ENCODE peak calls at places on chromosomes 4 and X, in six cellular contexts. Q is psoas muscle, M is upper lobe of left lung, C is MM.1S, K is left lung, Z is fibroblast of lung. L is an unnamed sample. For H3K4me1, the result is how much of the 10 kb centered on the place peaks cover.

GRCh38 chrX:48891402-48892288 is 5.9 kb downstream of the TIMM17B start:
- DNase-seq in Q (peak), M (peak), C (peak), K (peak), Z (peak), L (peak)

GRCh38 chr4:142040043-142040442 is 403.7 kb downstream of the IL15 start:
- DNase-seq in Q (no peak), M (no peak), C (no peak), K (no peak), Z (no peak), L (no peak)

GRCh38 chr4:185017964-185018772 is at the start of gene HELT:
- DNase-seq in Q (no peak), M (peak), C (no peak), K (no peak), Z (no peak), L (no peak)

GRCh38 chr4:140603286-140603685 is 34.5 kb upstream of the UCP1 start:
- DNase-seq in Q (no peak), M (no peak), C (no peak), K (no peak), Z (no peak), L (no peak)

GRCh38 chr4:74097631-74098550 is 1.1 kb downstream of the CXCL2 start:
- DNase-seq in Q (no peak), M (no peak), C (no peak), K (peak), Z (peak), L (no peak)

GRCh38 chr4:142567620-142568451 is 278.3 kb downstream of the INPP4B start:
- DNase-seq in Q (no peak), M (no peak), C (peak), K (no peak), Z (peak), L (no peak)

GRCh38 chr4:158786155-158786581 is 17.3 kb downstream of the FNIP2 start:
- DNase-seq in Q (no peak), M (no peak), C (no peak), K (no peak), Z (peak), L (no peak)

GRCh38 chr4:73450398-73451004 is 14.5 kb downstream of the AFP start:
- DNase-seq in Q (peak), M (no peak), C (no peak), K (no peak), Z (peak), L (peak)

GRCh38 chrX:80511969-80512760 is 91.9 kb downstream of the TENT5D start:
- DNase-seq in Q (no peak), M (no peak), C (peak), K (no peak), Z (no peak), L (no peak)

GRCh38 chr4:48906283-48907173 is at the start of gene OCIAD2:
- DNase-seq in Q (peak), M (peak), C (peak), K (peak), Z (peak), L (peak)

GRCh38 chrX:101357166-101357795 is 8.7 kb upstream of the TIMM8A start:
- DNase-seq in Q (no peak), M (no peak), C (peak), K (no peak), Z (peak), L (no peak)

GRCh38 chrX:80237072-80237471 is 183.2 kb upstream of the TENT5D start:
- DNase-seq in Q (no peak), M (no peak), C (no peak), K (no peak), Z (no peak), L (no peak)

GRCh38 chrX:129823523-129823922 is 20.2 kb downstream of the ZDHHC9 start:
- DNase-seq in Q (no peak), M (no peak), C (peak), K (no peak), Z (no peak), L (no peak)

GRCh38 chr4:25694466-25694865 is 38.8 kb downstream of the SLC34A2 start:
- DNase-seq in Q (no peak), M (no peak), C (no peak), K (no peak), Z (no peak), L (no peak)

GRCh38 chr4:8402640-8403039 is 37.9 kb downstream of the ACOX3 start:
- DNase-seq in Q (peak), M (no peak), C (no peak), K (no peak), Z (no peak), L (no peak)

GRCh38 chr4:1040344-1041146 is 29.1 kb downstream of the FGFRL1 start:
- DNase-seq in Q (no peak), M (peak), C (no peak), K (no peak), Z (no peak), L (peak)

GRCh38 chr4:152063301-152064235 is 302.8 kb upstream of the GATB start:
- DNase-seq in Q (peak), M (no peak), C (no peak), K (no peak), Z (no peak), L (no peak)

GRCh38 chr4:40881096-40881495 is 131.3 kb downstream of the NSUN7 start:
- DNase-seq in Q (no peak), M (no peak), C (no peak), K (no peak), Z (no peak), L (no peak)

GRCh38 chrX:51332188-51332942 is at the start of gene NUDT10:
- DNase-seq in Q (peak), M (peak), C (no peak), K (peak), Z (peak), L (peak)

GRCh38 chr4:54632537-54632936 is 25.2 kb upstream of the KIT start:
- DNase-seq in Q (no peak), M (peak), C (no peak), K (no peak), Z (no peak), L (no peak)

GRCh38 chr4:84503495-84504437 is 4.7 kb upstream of the NKX6-1 start:
- DNase-seq in Q (no peak), M (no peak), C (peak), K (no peak), Z (peak), L (no peak)

GRCh38 chr4:56674984-56675383 is 6.1 kb downstream of the HOPX start:
- DNase-seq in Q (no peak), M (no peak), C (no peak), K (no peak), Z (no peak), L (no peak)

GRCh38 chr4:53478671-53479456 is 101.4 kb downstream of the FIP1L1 start:
- DNase-seq in Q (no peak), M (no peak), C (no peak), K (no peak), Z (peak), L (no peak)

GRCh38 chr4:104064650-104065577 is 345.1 kb upstream of the TACR3 start:
- DNase-seq in Q (peak), M (no peak), C (peak), K (peak), Z (peak), L (peak)

GRCh38 chr4:80732010-80732409 is 298.5 kb upstream of the BMP3 start:
- DNase-seq in Q (no peak), M (no peak), C (no peak), K (no peak), Z (peak), L (no peak)

GRCh38 chrX:140526138-140526537 is 21.3 kb upstream of the SOX3 start:
- DNase-seq in Q (no peak), M (no peak), C (no peak), K (no peak), Z (no peak), L (no peak)

GRCh38 chr4:667545-667925 is 6.5 kb downstream of the ATP5ME start:
- DNase-seq in Q (peak), M (no peak), C (no peak), K (peak), Z (no peak), L (no peak)

GRCh38 chrX:142089193-142089592 is 115.9 kb downstream of the MAGEC2 start:
- DNase-seq in Q (no peak), M (no peak), C (peak), K (no peak), Z (peak), L (no peak)

GRCh38 chr4:46392421-46392820 is 2.5 kb upstream of the GABRA2 start:
- DNase-seq in Q (no peak), M (no peak), C (no peak), K (no peak), Z (no peak), L (no peak)

GRCh38 chr4:140736669-140737343 is 19.4 kb downstream of the TBC1D9 start:
- DNase-seq in Q (no peak), M (no peak), C (no peak), K (no peak), Z (no peak), L (no peak)

GRCh38 chrX:125405339-125405738 is 85.7 kb downstream of the TEX13C start:
- DNase-seq in Q (no peak), M (no peak), C (no peak), K (no peak), Z (no peak), L (no peak)

GRCh38 chr4:3223986-3224748 is 24.8 kb upstream of the MSANTD1 start:
- DNase-seq in Q (peak), M (no peak), C (no peak), K (no peak), Z (no peak), L (no peak)

GRCh38 chrX:9131066-9131465 is 97.1 kb upstream of the FAM9B start:
- DNase-seq in Q (no peak), M (no peak), C (no peak), K (no peak), Z (no peak), L (no peak)

GRCh38 chrX:19824603-19825002 is 62.8 kb downstream of the SH3KBP1 start:
- DNase-seq in Q (no peak), M (no peak), C (no peak), K (no peak), Z (peak), L (no peak)

GRCh38 chr4:133969202-133969873 is 232.3 kb downstream of the PABPC4L start:
- DNase-seq in Q (no peak), M (no peak), C (peak), K (no peak), Z (peak), L (no peak)

GRCh38 chr4:40196724-40197281 is at the start of gene RHOH:
- DNase-seq in Q (no peak), M (no peak), C (peak), K (no peak), Z (no peak), L (no peak)

DNA sequence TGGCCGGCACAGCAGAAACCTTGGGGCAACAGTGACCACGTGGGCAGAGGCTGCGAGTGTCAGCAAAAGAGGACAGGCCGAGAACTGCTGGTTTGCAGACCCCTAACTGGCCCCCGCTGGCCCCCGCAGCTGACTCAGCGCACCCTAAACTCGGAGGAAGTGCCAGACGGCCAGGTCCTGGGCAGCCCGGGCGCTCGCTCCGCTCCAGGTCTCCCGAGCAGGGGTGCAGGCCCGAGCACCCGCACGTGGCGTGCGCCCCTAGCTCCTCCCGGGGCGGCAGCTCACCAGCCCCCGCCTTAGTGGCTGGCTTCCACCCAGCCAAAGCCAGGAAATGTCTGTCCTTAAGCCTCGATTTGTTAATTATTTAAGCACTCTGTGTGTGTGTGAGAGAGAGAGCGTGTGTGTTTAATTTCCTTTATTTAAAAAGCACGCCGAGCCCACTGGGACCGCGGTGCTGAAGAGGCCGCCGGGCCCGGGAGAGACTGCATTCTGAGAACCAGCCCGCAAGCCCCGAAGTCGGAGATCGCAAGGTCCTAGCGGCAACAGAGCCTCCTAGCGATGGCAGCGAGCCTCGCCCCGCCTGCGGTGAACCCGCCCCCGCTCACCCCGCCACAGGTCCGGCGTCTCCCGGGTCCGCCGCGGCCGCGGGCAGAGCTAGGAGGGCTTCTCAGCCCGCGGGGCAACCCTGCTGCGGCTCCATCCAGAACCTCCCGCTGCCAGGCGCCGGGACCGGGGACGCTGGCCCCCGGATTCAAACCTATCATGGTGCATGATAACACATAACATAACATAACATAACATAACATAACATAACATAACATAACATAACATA is 45.9 kb upstream of the CDKN2AIP start:
- DNase-seq in Q (peak), M (peak), C (peak), K (peak), Z (peak), L (peak)
- TF ChIP-seq CTCF in Q (peak), M (peak), C (peak), K (peak), Z (peak), L (peak)

GRCh38 chr4:6334203-6334887 is 64.7 kb downstream of the WFS1 start:
- DNase-seq in Q (peak), M (no peak), C (no peak), K (no peak), Z (no peak), L (no peak)

GRCh38 chr4:6332042-6332668 is 62.5 kb downstream of the WFS1 start:
- DNase-seq in Q (peak), M (no peak), C (peak), K (no peak), Z (peak), L (no peak)

GRCh38 chr4:6335040-6335590 is 65.5 kb downstream of the WFS1 start:
- DNase-seq in Q (peak), M (no peak), C (no peak), K (no peak), Z (no peak), L (no peak)

GRCh38 chr4:6332669-6333050 is 63.0 kb downstream of the WFS1 start:
- DNase-seq in Q (no peak), M (no peak), C (no peak), K (no peak), Z (no peak), L (no peak)

DNA sequence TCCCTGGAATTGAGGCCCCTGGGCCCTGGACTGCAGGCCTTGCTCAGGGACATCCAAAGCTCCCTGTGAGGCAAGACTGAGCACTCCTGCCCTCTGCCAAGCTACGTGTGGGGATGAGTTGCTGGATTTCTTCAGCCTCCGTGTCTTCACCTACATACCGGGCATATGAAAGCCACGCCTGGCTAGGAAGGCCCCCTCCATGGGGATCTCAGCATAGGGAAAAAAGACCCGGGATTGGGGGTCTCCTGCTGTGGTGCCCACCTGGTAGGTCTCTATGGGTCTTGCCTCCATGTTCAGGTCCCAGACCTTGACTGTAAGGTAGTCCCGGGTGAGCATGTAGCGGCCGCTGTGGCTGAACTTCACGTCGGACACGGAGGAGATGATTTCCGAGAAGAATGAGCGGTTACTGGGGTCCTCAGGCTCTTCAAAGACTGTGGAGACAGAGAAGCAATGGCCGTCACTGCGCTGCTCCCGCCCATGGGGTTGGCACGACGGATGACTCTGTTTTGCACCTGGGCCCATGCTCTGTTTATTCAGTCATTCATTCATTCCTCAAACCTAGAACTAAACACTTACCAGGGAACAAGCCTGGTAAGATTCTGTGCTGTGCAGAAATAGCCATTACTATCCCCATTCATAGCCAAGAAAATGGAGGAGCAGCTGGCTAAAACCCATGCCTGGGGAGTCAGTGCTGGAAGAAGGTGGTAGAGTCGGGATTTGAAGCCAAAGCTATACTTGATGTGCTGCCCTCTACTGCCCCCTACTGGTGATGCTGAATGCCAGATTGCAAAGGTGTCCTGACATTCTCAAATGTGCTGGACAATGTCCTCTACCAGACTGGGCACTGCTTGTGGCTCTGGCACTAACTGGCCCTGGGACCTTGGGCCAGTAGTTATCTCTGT is 63.9 kb downstream of the WFS1 start:
- DNase-seq in Q (peak), M (no peak), C (peak), K (no peak), Z (peak), L (no peak)
- H3K4me1 ChIP-seq in Q (under half), M (under half), C (under half), K (under half), Z (under half), L (under half)

DNA sequence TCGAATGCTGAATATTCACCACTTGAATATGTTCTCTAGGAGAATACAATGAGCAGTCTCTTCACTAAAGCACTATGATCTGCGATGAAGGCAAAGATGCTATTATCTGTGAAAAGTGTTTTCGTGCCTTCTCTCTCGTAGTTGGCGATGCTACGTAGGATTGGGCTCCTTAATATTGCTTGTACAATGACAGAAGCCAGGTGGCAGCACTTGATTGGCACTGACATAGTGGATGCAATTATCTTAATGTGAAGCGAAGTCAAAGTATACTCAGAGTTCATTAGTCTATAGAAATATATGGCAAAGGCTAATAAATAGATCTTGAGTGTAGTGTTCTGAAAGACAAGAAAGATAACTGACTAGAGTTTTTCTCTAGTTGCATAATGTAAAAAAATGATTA is 1135.7 kb upstream of the AGA start:
- DNase-seq in Q (no peak), M (no peak), C (no peak), K (no peak), Z (peak), L (no peak)
- TF ChIP-seq CTCF in Q (no peak), M (no peak), C (no peak), K (no peak), Z (no peak), L (no peak)

GRCh38 chr4:77157859-77158486 is 966 bp downstream of the CCNG2 start:
- DNase-seq in Q (peak), M (peak), C (peak), K (peak), Z (peak), L (peak)

GRCh38 chr4:77154761-77155499 is 2.1 kb upstream of the CCNG2 start:
- DNase-seq in Q (no peak), M (no peak), C (peak), K (no peak), Z (no peak), L (no peak)

GRCh38 chr4:77156912-77157858 is at the start of gene CCNG2:
- DNase-seq in Q (peak), M (peak), C (peak), K (peak), Z (peak), L (peak)

GRCh38 chr4:77155631-77156345 is 1.2 kb upstream of the CCNG2 start:
- DNase-seq in Q (no peak), M (no peak), C (peak), K (no peak), Z (no peak), L (no peak)

DNA sequence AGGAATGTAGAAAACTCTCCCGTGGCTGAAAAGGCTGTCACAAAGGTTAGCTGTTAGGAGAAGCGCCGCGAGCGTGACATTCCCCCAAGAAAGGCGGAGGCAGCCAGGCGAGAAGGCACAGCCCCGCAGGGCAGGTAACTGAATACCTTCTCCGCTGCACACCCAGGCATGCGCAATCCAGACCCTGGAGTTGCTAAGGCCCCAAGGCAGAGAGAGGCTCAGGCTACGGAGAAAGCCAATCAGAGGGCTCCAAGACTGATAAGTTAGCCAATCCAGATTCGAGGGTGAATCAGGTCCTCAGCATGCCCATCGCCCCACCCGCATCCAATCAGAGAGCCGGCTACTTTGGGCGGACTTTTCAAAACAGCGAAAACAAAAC is 485 bp upstream of the CCNG2 start:
- DNase-seq in Q (peak), M (peak), C (peak), K (peak), Z (peak), L (peak)
- H3K4me1 ChIP-seq in Q (under half), M (under half), C (under half), K (under half), Z (under half), L (under half)

GRCh38 chrX:115147220-115147619 is 42.0 kb upstream of the RBMXL3 start:
- DNase-seq in Q (no peak), M (no peak), C (peak), K (no peak), Z (peak), L (no peak)
- TF ChIP-seq CTCF in Q (peak), M (peak), C (peak), K (peak), Z (no peak), L (no peak)

DNA sequence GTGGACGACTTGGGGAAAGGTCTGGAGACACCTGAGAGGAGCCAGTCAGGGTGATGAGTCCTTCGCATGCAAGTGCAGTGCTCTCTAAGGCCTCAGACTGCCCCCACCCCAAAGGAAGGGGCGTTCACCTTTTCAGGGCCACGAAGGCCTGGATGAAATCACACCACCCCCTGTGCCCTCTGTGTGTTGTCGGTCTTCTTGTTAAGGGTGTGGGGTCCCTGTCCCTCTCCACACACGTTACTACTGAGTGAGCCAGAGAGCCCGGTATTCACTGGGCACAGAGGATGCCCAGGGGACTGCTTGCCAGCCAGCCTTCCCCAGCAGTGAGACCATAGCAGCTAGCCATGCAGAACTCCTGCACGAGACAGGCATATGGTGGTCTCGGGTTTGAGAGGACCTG is 72.0 kb downstream of the MTMR1 start:
- DNase-seq in Q (no peak), M (no peak), C (no peak), K (no peak), Z (no peak), L (no peak)
- H3K4me1 ChIP-seq in Q (under half), M (under half), C (under half), K (under half), Z (under half), L (under half)

GRCh38 chrX:115719171-115719570 is 158.2 kb downstream of the PLS3 start:
- DNase-seq in Q (no peak), M (peak), C (no peak), K (no peak), Z (no peak), L (no peak)
- TF ChIP-seq CTCF in Q (no peak), M (no peak), C (no peak), K (no peak), Z (no peak), L (no peak)

GRCh38 chr4:86970447-86971354 is 35.9 kb downstream of the AFF1 start:
- DNase-seq in Q (no peak), M (no peak), C (no peak), K (no peak), Z (no peak), L (no peak)
- H3K4me1 ChIP-seq in Q (under half), M (half or more), C (under half), K (half or more), Z (under half), L (under half)

L was measured in ovary.